ENCODE peak calls at places on chromosomes 2 and 18, in four cellular contexts. P is body of pancreas, T is cardiac fibroblast, H is adipocyte. Z is an unnamed sample.

GRCh38 chr2:74223941-74224770 is 25.7 kb downstream of the MTHFD2 start:
- DNase-seq in H (no peak), T (no peak), P (no peak), Z (no peak)

GRCh38 chr2:14827226-14828023 is 194.9 kb downstream of the LRATD1 start:
- DNase-seq in P (no peak), T (no peak), H (no peak), Z (no peak)

GRCh38 chr2:154452906-154453493 is 245.5 kb upstream of the KCNJ3 start:
- DNase-seq in H (no peak), P (no peak), T (peak), Z (no peak)

GRCh38 chr2:128636802-128637147 is 318.1 kb upstream of the HS6ST1 start:
- DNase-seq in T (no peak), P (no peak), H (no peak), Z (no peak)

GRCh38 chr2:176419591-176420071 is 150.4 kb downstream of the MTX2 start:
- DNase-seq in T (peak), P (no peak), H (peak), Z (no peak)

GRCh38 chr2:130336877-130337734 is 5.6 kb upstream of the IMP4 start:
- DNase-seq in P (peak), H (peak), T (peak), Z (peak)

GRCh38 chr2:219576505-219577388 is 4.6 kb downstream of the INHA start:
- DNase-seq in H (no peak), P (peak), T (no peak), Z (no peak)

GRCh38 chr18:59918320-59918755 is 18.5 kb downstream of the PMAIP1 start:
- DNase-seq in P (no peak), H (peak), T (peak), Z (peak)

GRCh38 chr2:173159794-173160463 is 84.3 kb downstream of the MAP3K20 start:
- DNase-seq in H (peak), P (peak), T (peak), Z (peak)

GRCh38 chr18:51074605-51075004 is 44.6 kb downstream of the SMAD4 start:
- DNase-seq in H (no peak), P (no peak), T (no peak), Z (no peak)

GRCh38 chr2:201977651-201978050 is 56.0 kb upstream of the FZD7 start:
- DNase-seq in P (no peak), H (no peak), T (no peak), Z (no peak)

GRCh38 chr18:33839452-33840225 is 261.6 kb downstream of the ASXL3 start:
- DNase-seq in P (peak), H (peak), T (peak), Z (peak)